ENCODE peak calls at places on chromosomes 6 and 20, in seven cellular contexts. Y, F, E, I, D, Q and S are unnamed samples.

GRCh38 chr6:157464653-157465535 is 83.9 kb downstream of the ZDHHC14 start:
- DNase-seq in Y (no peak), F (no peak), E (no peak), I (no peak), D (no peak), Q (no peak), S (no peak)

GRCh38 chr20:5268449-5268848 is 48.3 kb downstream of the PROKR2 start:
- DNase-seq in Y (no peak), F (no peak), E (no peak), I (no peak), D (no peak), Q (no peak), S (no peak)

GRCh38 chr20:49585585-49586245 is 17.8 kb upstream of the PTGIS start:
- DNase-seq in Y (no peak), F (no peak), E (no peak), I (no peak), D (no peak), Q (no peak), S (no peak)

GRCh38 chr20:62891111-62891510 is 29.5 kb upstream of the TCFL5 start:
- DNase-seq in Y (no peak), F (no peak), E (peak; percentile 48), I (no peak), D (no peak), Q (no peak), S (peak; percentile 38)

GRCh38 chr6:148263961-148264360 is 78.7 kb upstream of the SASH1 start:
- DNase-seq in Y (no peak), F (no peak), E (peak; percentile 20), I (no peak), D (peak; percentile 75), Q (no peak), S (no peak)

GRCh38 chr6:15449001-15449400 is 203.1 kb downstream of the JARID2 start:
- DNase-seq in Y (no peak), F (no peak), E (no peak), I (no peak), D (no peak), Q (no peak), S (no peak)

GRCh38 chr6:164991573-164991972 is 317.8 kb downstream of the C6orf118 start:
- DNase-seq in Y (no peak), F (no peak), E (no peak), I (no peak), D (peak; percentile 53), Q (no peak), S (no peak)

GRCh38 chr20:36309643-36310042 is 3.5 kb downstream of the DLGAP4 start:
- DNase-seq in Y (no peak), F (no peak), E (no peak), I (no peak), D (no peak), Q (no peak), S (no peak)

GRCh38 chr6:142014515-142014914 is 118.2 kb upstream of the GJE1 start:
- DNase-seq in Y (no peak), F (no peak), E (peak; percentile 93), I (no peak), D (peak; percentile 79), Q (no peak), S (peak; percentile 87)

GRCh38 chr6:149917679-149918078 is 5.2 kb downstream of the RAET1G start:
- DNase-seq in Y (no peak), F (no peak), E (no peak), I (no peak), D (no peak), Q (no peak), S (no peak)

GRCh38 chr6:11432713-11433450 is 104.7 kb upstream of the TMEM170B start:
- DNase-seq in Y (no peak), F (no peak), E (peak; percentile 77), I (no peak), D (no peak), Q (no peak), S (peak; percentile 80)

GRCh38 chr6:139124887-139125672 is 9.8 kb upstream of the HECA start:
- DNase-seq in Y (peak; percentile 57), F (peak; percentile 76), E (peak; percentile 49), I (no peak), D (no peak), Q (no peak), S (peak; percentile 78)

GRCh38 chr20:10710995-10711775 is 37.4 kb upstream of the JAG1 start:
- DNase-seq in Y (no peak), F (no peak), E (peak; percentile 32), I (no peak), D (no peak), Q (no peak), S (no peak)

GRCh38 chr6:2738373-2738979 is 12.2 kb downstream of the MYLK4 start:
- DNase-seq in Y (peak; percentile 60), F (peak; percentile 79), E (peak; percentile 80), I (peak; percentile 54), D (peak; percentile 54), Q (peak; percentile 64), S (peak; percentile 77)

GRCh38 chr20:35307666-35308653 is 15.7 kb upstream of the FAM83C start:
- DNase-seq in Y (no peak), F (no peak), E (peak; percentile 83), I (no peak), D (no peak), Q (no peak), S (peak; percentile 65)

GRCh38 chr6:36290668-36291620 is 21.1 kb downstream of the PNPLA1 start:
- DNase-seq in Y (no peak), F (no peak), E (no peak), I (no peak), D (peak; percentile 51), Q (no peak), S (peak; percentile 22)

GRCh38 chr20:4160761-4161305 is 145.5 kb upstream of the RNF24 start:
- DNase-seq in Y (no peak), F (no peak), E (peak; percentile 54), I (no peak), D (no peak), Q (peak; percentile 50), S (peak; percentile 87)

GRCh38 chr20:2151805-2152727 is 50.4 kb downstream of the STK35 start:
- DNase-seq in Y (no peak), F (no peak), E (peak; percentile 64), I (no peak), D (no peak), Q (no peak), S (peak; percentile 75)

GRCh38 chr6:105678516-105678915 is 275.6 kb upstream of the PREP start:
- DNase-seq in Y (no peak), F (no peak), E (peak; percentile 6), I (no peak), D (no peak), Q (no peak), S (peak; percentile 6)

GRCh38 chr6:116004841-116005507 is 55.7 kb downstream of the FRK start:
- DNase-seq in Y (no peak), F (no peak), E (no peak), I (no peak), D (no peak), Q (no peak), S (no peak)

GRCh38 chr6:133062077-133062476 is 179.1 kb upstream of the EYA4 start:
- DNase-seq in Y (no peak), F (no peak), E (peak; percentile 100), I (no peak), D (no peak), Q (no peak), S (peak; percentile 39)

GRCh38 chr6:83758533-83758932 is 49.6 kb upstream of the SNAP91 start:
- DNase-seq in Y (no peak), F (no peak), E (no peak), I (no peak), D (no peak), Q (no peak), S (no peak)

GRCh38 chr6:13315896-13316295 is 12.4 kb downstream of the TBC1D7 start:
- DNase-seq in Y (no peak), F (no peak), E (no peak), I (no peak), D (no peak), Q (no peak), S (no peak)

GRCh38 chr20:18533491-18533890 is 25.8 kb downstream of the SEC23B start:
- DNase-seq in Y (no peak), F (no peak), E (no peak), I (no peak), D (no peak), Q (no peak), S (no peak)

GRCh38 chr20:18532626-18533025 is 24.9 kb downstream of the SEC23B start:
- DNase-seq in Y (no peak), F (no peak), E (no peak), I (no peak), D (no peak), Q (no peak), S (no peak)

GRCh38 chr20:18533978-18534644 is 26.4 kb downstream of the SEC23B start:
- DNase-seq in Y (no peak), F (no peak), E (no peak), I (no peak), D (no peak), Q (no peak), S (no peak)

GRCh38 chr20:18541741-18542140 is 25.5 kb upstream of the SMIM26 start:
- DNase-seq in Y (no peak), F (no peak), E (no peak), I (no peak), D (no peak), Q (no peak), S (no peak)

GRCh38 chr20:18537651-18538050 is 29.6 kb upstream of the SMIM26 start:
- DNase-seq in Y (no peak), F (no peak), E (peak; percentile 51), I (no peak), D (no peak), Q (no peak), S (no peak)
- H3K18ac ChIP-seq in Y (no peak overlapping the region), F (no peak overlapping the region), E (no peak overlapping the region), I (no peak overlapping the region), D (no peak overlapping the region), Q (no peak overlapping the region), S (no peak overlapping the region)

DNA sequence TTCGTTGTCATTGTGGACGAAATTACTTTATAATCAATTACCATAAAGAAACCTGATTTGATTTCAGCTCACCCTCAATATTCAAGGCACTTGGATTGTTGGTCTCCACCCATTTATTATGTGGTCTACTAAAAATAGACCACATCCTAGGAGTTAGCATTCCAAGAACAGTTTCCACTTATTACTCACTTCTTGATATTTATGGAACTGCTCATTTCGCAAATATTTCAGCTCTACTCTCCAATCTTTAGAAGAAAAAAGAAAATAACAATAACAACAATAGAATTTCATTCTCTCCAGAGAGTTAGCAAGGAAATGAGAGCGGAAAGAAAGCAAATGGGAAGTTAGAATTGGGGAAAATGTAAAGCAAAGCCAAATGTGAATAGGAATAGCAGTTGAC is 26.2 kb upstream of the HDAC2 start:
- DNase-seq in Y (no peak), F (no peak), E (peak; percentile 87), I (no peak), D (no peak), Q (no peak), S (peak; percentile 79)
- H3K18ac ChIP-seq in Y (no peak overlapping the region), F (no peak overlapping the region), E (peak overlapping the region; percentile 76), I (no peak overlapping the region), D (no peak overlapping the region), Q (no peak overlapping the region), S (no peak overlapping the region)

DNA sequence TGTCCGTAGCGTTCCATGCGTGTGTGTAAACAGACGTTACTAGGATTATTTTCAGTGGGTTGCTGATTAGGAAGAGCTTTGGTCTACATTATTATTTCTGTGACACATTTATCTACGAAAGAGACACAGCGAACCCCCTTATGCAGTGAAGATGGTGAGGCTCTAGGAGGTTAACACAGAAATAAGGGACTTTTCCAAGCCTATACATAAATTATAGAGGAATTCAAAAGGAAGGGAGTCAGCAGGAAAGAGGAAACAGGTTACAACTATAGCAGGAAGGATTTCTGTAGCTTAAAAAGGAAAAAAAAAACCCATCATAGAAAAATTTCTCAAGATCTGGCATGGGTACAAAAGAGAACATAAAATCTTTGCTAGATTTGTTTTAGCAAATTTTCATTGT is 12.9 kb upstream of the RPS6KA2 start:
- DNase-seq in Y (no peak), F (no peak), E (no peak), I (no peak), D (no peak), Q (no peak), S (no peak)
- H3K18ac ChIP-seq in Y (no peak overlapping the region), F (no peak overlapping the region), E (no peak overlapping the region), I (no peak overlapping the region), D (no peak overlapping the region), Q (no peak overlapping the region), S (no peak overlapping the region)

GRCh38 chr20:52049001-52049731 is 142.4 kb downstream of the ZFP64 start:
- DNase-seq in Y (peak; percentile 68), F (peak; percentile 88), E (peak; percentile 27), I (peak; percentile 53), D (no peak), Q (peak; percentile 65), S (peak; percentile 56)
- H3K18ac ChIP-seq in Y (no peak overlapping the region), F (peak overlapping the region; percentile 95), E (peak overlapping the region; percentile 78), I (no peak overlapping the region), D (no peak overlapping the region), Q (peak overlapping the region; percentile 91), S (peak overlapping the region; percentile 96)